ENCODE peak calls at places on chromosomes 16 and 17, in eight cellular contexts. A is mesendoderm; F is stomach; C is lower lobe of right lung; T is effector memory CD4-positive, alpha-beta T cell; Q is HCT116; U is MM.1S; Y is right cardiac atrium. V is an unnamed sample.

GRCh38 chr17:59094921-59095530 is 11.7 kb downstream of the TRIM37 start:
- DNase-seq in A (no peak), F (no peak), C (no peak), T (no peak), Q (no peak), U (no peak), Y (no peak), V (no peak)

GRCh38 chr16:8655184-8655717 is 19.2 kb upstream of the ABAT start:
- DNase-seq in A (peak; percentile 62), F (peak; percentile 40), C (no peak), T (no peak), Q (no peak), U (peak; percentile 66), Y (no peak), V (no peak)

GRCh38 chr17:28151001-28151400 is 108.5 kb downstream of the NLK start:
- DNase-seq in A (no peak), F (no peak), C (no peak), T (no peak), Q (no peak), U (no peak), Y (no peak), V (no peak)

GRCh38 chr16:79393121-79393520 is 207.4 kb downstream of the MAF start:
- DNase-seq in A (no peak), F (no peak), C (no peak), T (no peak), Q (no peak), U (no peak), Y (no peak), V (no peak)

GRCh38 chr16:12097523-12098428 is 121.2 kb downstream of the SNX29 start:
- DNase-seq in A (peak; percentile 50), F (no peak), C (peak; percentile 27), T (no peak), Q (no peak), U (no peak), Y (no peak), V (no peak)

GRCh38 chr16:24993722-24994686 is 21.2 kb downstream of the ARHGAP17 start:
- DNase-seq in A (peak; percentile 24), F (no peak), C (no peak), T (no peak), Q (peak; percentile 54), U (no peak), Y (no peak), V (no peak)

GRCh38 chr16:66486773-66487579 is 59.9 kb downstream of the BEAN1 start:
- DNase-seq in A (no peak), F (peak; percentile 24), C (no peak), T (no peak), Q (no peak), U (no peak), Y (no peak), V (peak; percentile 43)

GRCh38 chr17:64443086-64443760 is 5.7 kb upstream of the MILR1 start:
- DNase-seq in A (no peak), F (no peak), C (no peak), T (no peak), Q (peak; percentile 77), U (no peak), Y (no peak), V (no peak)

GRCh38 chr17:14156689-14157088 is 80.0 kb downstream of the CDRT15 start:
- DNase-seq in A (no peak), F (no peak), C (no peak), T (no peak), Q (no peak), U (no peak), Y (no peak), V (no peak)

GRCh38 chr16:83615553-83615952 is 192.2 kb upstream of the HSBP1 start:
- DNase-seq in A (no peak), F (no peak), C (no peak), T (no peak), Q (no peak), U (no peak), Y (no peak), V (no peak)

GRCh38 chr17:33469911-33470310 is 176.8 kb upstream of the ASIC2 start:
- DNase-seq in A (no peak), F (no peak), C (no peak), T (no peak), Q (no peak), U (no peak), Y (no peak), V (no peak)

GRCh38 chr17:64242633-64243032 is 20.4 kb downstream of the TEX2 start:
- DNase-seq in A (no peak), F (no peak), C (no peak), T (no peak), Q (no peak), U (no peak), Y (no peak), V (no peak)

GRCh38 chr17:792277-792676 is 10.1 kb downstream of the MRM3 start:
- DNase-seq in A (peak; percentile 59), F (no peak), C (peak; percentile 11), T (no peak), Q (no peak), U (no peak), Y (no peak), V (no peak)

GRCh38 chr17:31488264-31488981 is 96.9 kb downstream of the RAB11FIP4 start:
- DNase-seq in A (peak; percentile 51), F (peak; percentile 61), C (peak; percentile 74), T (no peak), Q (no peak), U (peak; percentile 34), Y (peak; percentile 67), V (no peak)

GRCh38 chr16:19089410-19089955 is 22.1 kb downstream of the COQ7 start:
- DNase-seq in A (no peak), F (no peak), C (no peak), T (no peak), Q (no peak), U (no peak), Y (no peak), V (no peak)

GRCh38 chr16:21283521-21284289 is 5.6 kb upstream of the CRYM start:
- DNase-seq in A (peak; percentile 73), F (peak; percentile 30), C (peak; percentile 60), T (no peak), Q (no peak), U (no peak), Y (peak; percentile 87), V (no peak)

GRCh38 chr17:63470116-63470515 is 6.7 kb upstream of the ACE start:
- DNase-seq in A (no peak), F (no peak), C (no peak), T (no peak), Q (no peak), U (no peak), Y (no peak), V (no peak)

GRCh38 chr16:83899272-83899897 is 470 bp downstream of the MLYCD start:
- DNase-seq in A (peak; percentile 79), F (peak; percentile 61), C (peak; percentile 75), T (no peak), Q (no peak), U (peak; percentile 20), Y (peak; percentile 85), V (no peak)

GRCh38 chr17:66354981-66355380 is 52.6 kb downstream of the PRKCA start:
- DNase-seq in A (no peak), F (no peak), C (no peak), T (no peak), Q (no peak), U (no peak), Y (no peak), V (no peak)

GRCh38 chr16:83743720-83744119 is 64.1 kb upstream of the HSBP1 start:
- DNase-seq in A (no peak), F (no peak), C (no peak), T (no peak), Q (no peak), U (no peak), Y (no peak), V (no peak)

GRCh38 chr17:39603304-39604016 is 4.3 kb downstream of the NEUROD2 start:
- DNase-seq in A (no peak), F (no peak), C (no peak), T (no peak), Q (no peak), U (no peak), Y (no peak), V (no peak)

GRCh38 chr16:77961811-77962210 is 60.5 kb upstream of the CLEC3A start:
- DNase-seq in A (no peak), F (no peak), C (no peak), T (no peak), Q (no peak), U (no peak), Y (no peak), V (no peak)

DNA sequence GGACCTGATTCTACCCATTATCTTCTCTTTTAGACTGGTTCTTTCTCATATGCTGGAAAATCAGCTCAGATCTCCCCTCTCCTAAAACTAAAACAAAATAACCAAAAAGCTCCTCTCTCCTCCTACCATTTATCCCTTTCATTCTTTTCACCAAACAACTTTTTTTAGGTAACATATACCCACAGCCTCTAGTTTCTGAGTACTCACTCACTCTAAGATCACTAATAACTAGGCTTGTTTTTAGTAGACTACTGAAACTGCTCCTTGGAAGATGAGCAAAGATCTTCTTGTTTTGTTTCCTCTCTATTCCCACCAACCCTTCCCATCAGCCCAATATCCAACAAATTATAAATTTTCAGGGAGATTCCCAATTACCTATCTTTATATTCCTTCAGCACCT is 129.0 kb downstream of the SKAP1 start:
- DNase-seq in A (no peak), F (no peak), C (no peak), T (no peak), Q (no peak), U (no peak), Y (no peak), V (no peak)
- H3K27me3 ChIP-seq in A (no peaks in the 10 kb centered on the region), F (no peaks in the 10 kb centered on the region), C (peaks cover 20% of the 10 kb centered on the region), T (no peaks in the 10 kb centered on the region), Q (no peaks in the 10 kb centered on the region), U (no peaks in the 10 kb centered on the region), Y (no peaks in the 10 kb centered on the region), V (peaks cover 2% of the 10 kb centered on the region)

GRCh38 chr16:31331807-31332301 is 23.1 kb upstream of the ITGAX start:
- DNase-seq in A (no peak), F (no peak), C (no peak), T (no peak), Q (no peak), U (no peak), Y (no peak), V (no peak)
- H3K27me3 ChIP-seq in A (peaks cover 4% of the 10 kb centered on the region), F (peaks cover 42% of the 10 kb centered on the region), C (peaks cover 36% of the 10 kb centered on the region), T (no peaks in the 10 kb centered on the region), Q (peaks cover 5% of the 10 kb centered on the region), U (peaks cover 64% of the 10 kb centered on the region), Y (no peaks in the 10 kb centered on the region), V (peaks cover 43% of the 10 kb centered on the region)

GRCh38 chr17:77915594-77916021 is 42.9 kb upstream of the TNRC6C start:
- DNase-seq in A (peak; percentile 88), F (no peak), C (no peak), T (no peak), Q (no peak), U (no peak), Y (no peak), V (peak; percentile 48)
- H3K27me3 ChIP-seq in A (no peaks in the 10 kb centered on the region), F (peaks cover 28% of the 10 kb centered on the region), C (peaks cover 52% of the 10 kb centered on the region), T (peaks cover 3% of the 10 kb centered on the region), Q (peaks cover 31% of the 10 kb centered on the region), U (peaks cover 65% of the 10 kb centered on the region), Y (no peaks in the 10 kb centered on the region), V (no peaks in the 10 kb centered on the region)

DNA sequence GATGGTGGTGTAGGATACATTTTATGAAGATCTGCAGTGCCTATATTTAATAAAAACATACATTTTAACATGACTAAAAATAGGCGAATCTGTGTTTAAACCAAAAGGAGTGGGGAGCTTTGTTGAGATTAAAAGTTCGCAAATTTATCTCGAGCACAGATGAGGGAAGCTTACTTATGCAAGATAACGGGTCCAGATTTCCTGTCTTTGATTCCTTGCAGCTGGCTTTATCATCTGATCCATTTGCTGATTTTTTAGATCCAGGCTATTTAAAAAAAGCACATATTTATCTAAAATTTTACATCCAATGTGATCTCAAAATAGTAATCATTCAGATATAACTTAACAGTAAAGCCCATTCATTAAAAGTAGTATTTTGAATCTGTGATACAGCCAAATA is 57.0 kb upstream of the INTS2 start:
- DNase-seq in A (no peak), F (no peak), C (no peak), T (no peak), Q (no peak), U (no peak), Y (no peak), V (no peak)
- H3K27me3 ChIP-seq in A (no peaks in the 10 kb centered on the region), F (no peaks in the 10 kb centered on the region), C (no peaks in the 10 kb centered on the region), T (no peaks in the 10 kb centered on the region), Q (no peaks in the 10 kb centered on the region), U (no peaks in the 10 kb centered on the region), Y (no peaks in the 10 kb centered on the region), V (no peaks in the 10 kb centered on the region)

V was measured in breast epithelium.